ENCODE peak calls at places on chromosomes 2 and 18, in nine cellular contexts. One of them, this sample, is unnamed. For H3K4me1, the result is how much of the 10 kb centered on the place peaks cover.

GRCh38 chr2:216775043-216775453 is 79.7 kb upstream of the IGFBP5 start:
- DNase-seq in testis: no peak
- DNase-seq in mesendoderm: peak
- DNase-seq in GM23248: peak
- DNase-seq in PC-3: peak
- DNase-seq in cardiac muscle cell: peak
- DNase-seq in fibroblast of lung: peak
- DNase-seq in lung: no peak
- DNase-seq in IMR-90: peak
- DNase-seq in this sample: peak

GRCh38 chr2:207231106-207231860 is 65.5 kb upstream of the KLF7 start:
- DNase-seq in testis: no peak
- DNase-seq in mesendoderm: no peak
- DNase-seq in GM23248: peak
- DNase-seq in PC-3: no peak
- DNase-seq in cardiac muscle cell: no peak
- DNase-seq in fibroblast of lung: peak
- DNase-seq in lung: no peak
- DNase-seq in IMR-90: no peak
- DNase-seq in this sample: no peak

GRCh38 chr18:4125246-4125938 is 329.7 kb downstream of the DLGAP1 start:
- DNase-seq in testis: no peak
- DNase-seq in mesendoderm: peak
- DNase-seq in GM23248: peak
- DNase-seq in PC-3: no peak
- DNase-seq in cardiac muscle cell: peak
- DNase-seq in fibroblast of lung: peak
- DNase-seq in lung: no peak
- DNase-seq in IMR-90: no peak
- DNase-seq in this sample: no peak

GRCh38 chr2:22912398-22912797 is 472.6 kb upstream of the KLHL29 start:
- DNase-seq in testis: no peak
- DNase-seq in mesendoderm: no peak
- DNase-seq in GM23248: no peak
- DNase-seq in PC-3: no peak
- DNase-seq in cardiac muscle cell: no peak
- DNase-seq in fibroblast of lung: no peak
- DNase-seq in lung: no peak
- DNase-seq in IMR-90: no peak
- DNase-seq in this sample: no peak

GRCh38 chr2:102185347-102185746 is 1.5 kb upstream of the IL1RL2 start:
- DNase-seq in testis: no peak
- DNase-seq in mesendoderm: no peak
- DNase-seq in GM23248: peak
- DNase-seq in PC-3: peak
- DNase-seq in cardiac muscle cell: peak
- DNase-seq in fibroblast of lung: no peak
- DNase-seq in lung: no peak
- DNase-seq in IMR-90: no peak
- DNase-seq in this sample: no peak

GRCh38 chr18:70165936-70166335 is 39.6 kb downstream of the RTTN start:
- DNase-seq in testis: no peak
- DNase-seq in mesendoderm: no peak
- DNase-seq in GM23248: no peak
- DNase-seq in PC-3: no peak
- DNase-seq in cardiac muscle cell: no peak
- DNase-seq in fibroblast of lung: no peak
- DNase-seq in lung: no peak
- DNase-seq in IMR-90: no peak
- DNase-seq in this sample: no peak

GRCh38 chr2:175004730-175004979 is 526 bp downstream of the CHN1 start:
- DNase-seq in testis: peak
- DNase-seq in mesendoderm: no peak
- DNase-seq in GM23248: peak
- DNase-seq in PC-3: no peak
- DNase-seq in cardiac muscle cell: no peak
- DNase-seq in fibroblast of lung: no peak
- DNase-seq in lung: no peak
- DNase-seq in IMR-90: no peak
- DNase-seq in this sample: no peak

GRCh38 chr2:31384351-31384750 is 30.2 kb downstream of the XDH start:
- DNase-seq in testis: no peak
- DNase-seq in mesendoderm: peak
- DNase-seq in GM23248: peak
- DNase-seq in PC-3: peak
- DNase-seq in cardiac muscle cell: peak
- DNase-seq in fibroblast of lung: peak
- DNase-seq in lung: peak
- DNase-seq in IMR-90: peak
- DNase-seq in this sample: peak

GRCh38 chr2:96852667-96853066 is 5.1 kb downstream of the ANKRD39 start:
- DNase-seq in testis: no peak
- DNase-seq in mesendoderm: no peak
- DNase-seq in GM23248: no peak
- DNase-seq in PC-3: no peak
- DNase-seq in cardiac muscle cell: no peak
- DNase-seq in fibroblast of lung: no peak
- DNase-seq in lung: no peak
- DNase-seq in IMR-90: no peak
- DNase-seq in this sample: no peak

GRCh38 chr2:44716131-44716530 is 225.4 kb upstream of the SIX3 start:
- DNase-seq in testis: no peak
- DNase-seq in mesendoderm: no peak
- DNase-seq in GM23248: peak
- DNase-seq in PC-3: no peak
- DNase-seq in cardiac muscle cell: no peak
- DNase-seq in fibroblast of lung: peak
- DNase-seq in lung: no peak
- DNase-seq in IMR-90: no peak
- DNase-seq in this sample: no peak

GRCh38 chr18:7812431-7813063 is 245.4 kb downstream of the PTPRM start:
- DNase-seq in testis: no peak
- DNase-seq in mesendoderm: no peak
- DNase-seq in GM23248: peak
- DNase-seq in PC-3: peak
- DNase-seq in cardiac muscle cell: peak
- DNase-seq in fibroblast of lung: peak
- DNase-seq in lung: no peak
- DNase-seq in IMR-90: peak
- DNase-seq in this sample: peak

GRCh38 chr2:223315813-223316212 is 263.8 kb downstream of the KCNE4 start:
- DNase-seq in testis: no peak
- DNase-seq in mesendoderm: no peak
- DNase-seq in GM23248: peak
- DNase-seq in PC-3: no peak
- DNase-seq in cardiac muscle cell: no peak
- DNase-seq in fibroblast of lung: peak
- DNase-seq in lung: no peak
- DNase-seq in IMR-90: peak
- DNase-seq in this sample: no peak

GRCh38 chr2:37389984-37390765 is 45.7 kb downstream of the QPCT start:
- DNase-seq in testis: no peak
- DNase-seq in mesendoderm: peak
- DNase-seq in GM23248: peak
- DNase-seq in PC-3: peak
- DNase-seq in cardiac muscle cell: peak
- DNase-seq in fibroblast of lung: peak
- DNase-seq in lung: peak
- DNase-seq in IMR-90: peak
- DNase-seq in this sample: peak

GRCh38 chr2:172806426-172807008 is 70.9 kb downstream of the RAPGEF4 start:
- DNase-seq in testis: peak
- DNase-seq in mesendoderm: peak
- DNase-seq in GM23248: peak
- DNase-seq in PC-3: peak
- DNase-seq in cardiac muscle cell: peak
- DNase-seq in fibroblast of lung: peak
- DNase-seq in lung: no peak
- DNase-seq in IMR-90: peak
- DNase-seq in this sample: no peak

GRCh38 chr2:164757934-164758695 is 83.5 kb downstream of the COBLL1 start:
- DNase-seq in testis: no peak
- DNase-seq in mesendoderm: no peak
- DNase-seq in GM23248: peak
- DNase-seq in PC-3: peak
- DNase-seq in cardiac muscle cell: peak
- DNase-seq in fibroblast of lung: peak
- DNase-seq in lung: no peak
- DNase-seq in IMR-90: peak
- DNase-seq in this sample: no peak

GRCh38 chr2:179805001-179805400 is 56.4 kb downstream of the ZNF385B start:
- DNase-seq in testis: no peak
- DNase-seq in mesendoderm: no peak
- DNase-seq in GM23248: no peak
- DNase-seq in PC-3: no peak
- DNase-seq in cardiac muscle cell: no peak
- DNase-seq in fibroblast of lung: no peak
- DNase-seq in lung: no peak
- DNase-seq in IMR-90: no peak
- DNase-seq in this sample: no peak

DNA sequence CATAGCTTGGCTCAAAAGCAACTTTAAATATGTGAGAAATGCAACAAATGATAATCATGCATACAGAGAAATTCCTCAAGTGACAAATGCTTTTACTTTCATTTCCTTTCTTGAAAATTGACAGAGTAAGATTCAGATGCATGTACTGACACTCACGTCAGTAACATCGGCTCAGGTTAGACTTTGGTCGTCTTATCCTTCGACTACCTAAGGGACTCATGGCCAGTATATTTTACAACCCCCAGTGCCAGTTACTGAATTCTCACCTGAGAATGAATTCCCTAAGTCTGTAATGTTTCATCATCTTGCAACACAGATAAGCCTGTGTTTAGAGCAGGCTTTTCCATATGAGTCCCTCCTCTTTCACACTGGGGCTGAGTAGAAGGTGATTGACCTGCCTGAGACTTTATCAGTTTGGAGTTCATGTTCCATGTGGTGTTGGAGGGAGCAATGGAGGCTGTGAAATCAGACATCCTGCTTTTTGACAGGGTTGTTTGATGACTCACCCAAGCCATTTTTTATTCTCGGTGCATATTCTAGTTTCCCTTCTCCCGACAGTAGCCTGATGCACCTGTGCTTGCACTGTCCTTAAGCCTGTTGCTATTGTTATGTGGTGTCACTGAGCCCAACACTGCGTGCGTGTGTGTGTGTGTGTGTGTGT is 30.5 kb upstream of the ATP8B1 start:
- DNase-seq in testis: no peak
- DNase-seq in mesendoderm: peak
- DNase-seq in GM23248: peak
- DNase-seq in PC-3: peak
- DNase-seq in cardiac muscle cell: peak
- DNase-seq in fibroblast of lung: peak
- DNase-seq in lung: no peak
- DNase-seq in IMR-90: peak
- DNase-seq in this sample: peak
- H3K4me1 ChIP-seq in testis: under half
- H3K4me1 ChIP-seq in mesendoderm: under half
- H3K4me1 ChIP-seq in GM23248: under half
- H3K4me1 ChIP-seq in PC-3: under half
- H3K4me1 ChIP-seq in cardiac muscle cell: under half
- H3K4me1 ChIP-seq in fibroblast of lung: under half
- H3K4me1 ChIP-seq in lung: under half
- H3K4me1 ChIP-seq in IMR-90: under half
- H3K4me1 ChIP-seq in this sample: under half

DNA sequence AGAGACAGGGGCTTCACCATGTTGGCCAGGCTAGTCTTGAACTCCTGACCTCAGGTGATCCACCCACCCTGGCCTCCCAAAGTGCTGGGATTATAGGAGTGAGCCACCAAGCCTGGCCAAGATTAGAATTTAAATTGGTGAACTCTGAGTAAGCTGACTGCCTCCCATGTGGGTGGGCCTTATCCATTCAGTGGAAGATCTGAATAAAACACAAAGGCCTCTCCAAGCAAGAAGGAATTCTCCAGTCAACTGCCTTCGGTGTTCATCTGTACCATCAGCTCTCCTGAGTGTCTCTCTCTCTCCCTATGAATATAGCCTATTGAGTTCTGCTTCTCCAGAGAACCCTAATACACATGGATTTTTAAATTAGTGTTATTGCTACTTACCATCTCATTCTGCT is 36.4 kb downstream of the FBXO11 start:
- DNase-seq in testis: no peak
- DNase-seq in mesendoderm: peak
- DNase-seq in GM23248: peak
- DNase-seq in PC-3: no peak
- DNase-seq in cardiac muscle cell: no peak
- DNase-seq in fibroblast of lung: peak
- DNase-seq in lung: no peak
- DNase-seq in IMR-90: peak
- DNase-seq in this sample: no peak
- H3K4me1 ChIP-seq in testis: under half
- H3K4me1 ChIP-seq in mesendoderm: under half
- H3K4me1 ChIP-seq in GM23248: under half
- H3K4me1 ChIP-seq in PC-3: under half
- H3K4me1 ChIP-seq in cardiac muscle cell: half or more
- H3K4me1 ChIP-seq in fibroblast of lung: under half
- H3K4me1 ChIP-seq in lung: under half
- H3K4me1 ChIP-seq in IMR-90: under half
- H3K4me1 ChIP-seq in this sample: under half

DNA sequence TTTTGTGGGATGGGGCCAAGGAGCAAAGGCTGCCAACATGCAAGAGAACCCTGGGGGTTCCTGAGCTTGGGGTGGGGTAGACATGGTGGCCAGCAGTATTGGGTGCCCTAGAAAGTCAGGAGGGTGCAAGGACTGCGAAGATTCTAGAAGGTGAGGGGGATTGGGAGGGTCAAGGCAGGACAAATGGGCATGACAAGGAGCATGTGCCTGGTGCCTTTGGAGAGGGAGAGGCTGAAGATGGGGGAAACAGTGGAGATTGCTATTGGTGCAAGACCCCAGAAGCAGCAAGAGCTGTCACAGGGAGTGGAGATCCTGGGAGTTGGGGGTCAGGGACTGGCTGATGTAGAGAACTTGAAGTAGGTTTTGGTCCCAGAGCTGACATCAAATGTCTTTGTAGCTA is 7.5 kb downstream of the B3GNT2 start:
- DNase-seq in testis: no peak
- DNase-seq in mesendoderm: no peak
- DNase-seq in GM23248: no peak
- DNase-seq in PC-3: no peak
- DNase-seq in cardiac muscle cell: no peak
- DNase-seq in fibroblast of lung: no peak
- DNase-seq in lung: no peak
- DNase-seq in IMR-90: no peak
- DNase-seq in this sample: no peak
- H3K4me1 ChIP-seq in testis: under half
- H3K4me1 ChIP-seq in mesendoderm: under half
- H3K4me1 ChIP-seq in GM23248: under half
- H3K4me1 ChIP-seq in PC-3: under half
- H3K4me1 ChIP-seq in cardiac muscle cell: under half
- H3K4me1 ChIP-seq in fibroblast of lung: under half
- H3K4me1 ChIP-seq in lung: under half
- H3K4me1 ChIP-seq in IMR-90: under half
- H3K4me1 ChIP-seq in this sample: under half

DNA sequence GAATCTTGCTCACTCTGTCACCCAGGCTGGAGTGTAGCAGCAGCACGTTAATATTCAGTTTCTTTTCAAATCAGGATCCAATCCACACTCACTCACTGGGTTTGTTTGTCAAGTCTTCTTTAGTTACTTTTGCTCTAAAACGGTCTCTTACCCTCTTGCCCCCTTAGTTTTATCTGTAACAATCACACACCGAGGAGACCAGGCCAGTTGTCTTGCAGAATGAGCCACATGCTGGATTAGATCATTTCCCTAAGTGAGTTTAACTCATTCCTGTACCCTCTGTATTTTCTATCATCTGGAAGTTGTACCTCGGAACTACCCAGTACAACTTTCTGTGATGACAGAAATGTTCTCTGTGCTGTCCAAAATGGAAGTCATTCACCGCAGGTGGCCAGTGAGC is 20.7 kb upstream of the TOGARAM2 start:
- DNase-seq in testis: no peak
- DNase-seq in mesendoderm: no peak
- DNase-seq in GM23248: no peak
- DNase-seq in PC-3: no peak
- DNase-seq in cardiac muscle cell: no peak
- DNase-seq in fibroblast of lung: no peak
- DNase-seq in lung: no peak
- DNase-seq in IMR-90: no peak
- DNase-seq in this sample: no peak
- H3K4me1 ChIP-seq in testis: under half
- H3K4me1 ChIP-seq in mesendoderm: under half
- H3K4me1 ChIP-seq in GM23248: under half
- H3K4me1 ChIP-seq in PC-3: under half
- H3K4me1 ChIP-seq in cardiac muscle cell: under half
- H3K4me1 ChIP-seq in fibroblast of lung: under half
- H3K4me1 ChIP-seq in lung: under half
- H3K4me1 ChIP-seq in IMR-90: under half
- H3K4me1 ChIP-seq in this sample: under half

This sample was measured in foreskin keratinocyte.